ENCODE peak calls at places on chromosomes 1 and 21, in eight cellular contexts. S is D721Med; Y is HFFc6; R is omental fat pad; O is CD8-positive, alpha-beta T cell; L is thoracic aorta; Q is nephron progenitor cell; Z is fibroblast of the aortic adventitia. I is an unnamed sample.

GRCh38 chr1:154975409-154976205 is 1.1 kb downstream of the CKS1B start:
- DNase-seq in S (no peak), Y (peak), R (peak), O (peak), L (no peak), Q (peak), Z (peak), I (peak)

GRCh38 chr1:41735587-41736290 is 183.0 kb downstream of the HIVEP3 start:
- DNase-seq in S (no peak), Y (no peak), R (no peak), O (no peak), L (no peak), Q (peak), Z (peak), I (no peak)

GRCh38 chr1:229230136-229230892 is 40.6 kb upstream of the RAB4A start:
- DNase-seq in S (no peak), Y (no peak), R (no peak), O (no peak), L (no peak), Q (peak), Z (no peak), I (no peak)

GRCh38 chr1:206797534-206798383 is 25.5 kb upstream of the IL10 start:
- DNase-seq in S (no peak), Y (no peak), R (no peak), O (peak), L (no peak), Q (peak), Z (peak), I (no peak)

GRCh38 chr1:36161656-36162531 is 5.9 kb downstream of the MAP7D1 start:
- DNase-seq in S (no peak), Y (no peak), R (no peak), O (peak), L (no peak), Q (no peak), Z (peak), I (no peak)

GRCh38 chr21:45409466-45410150 is 4.6 kb downstream of the COL18A1 start:
- DNase-seq in S (no peak), Y (no peak), R (no peak), O (no peak), L (no peak), Q (no peak), Z (no peak), I (no peak)

GRCh38 chr1:184691719-184692324 is 62.8 kb downstream of the EDEM3 start:
- DNase-seq in S (no peak), Y (peak), R (no peak), O (no peak), L (no peak), Q (peak), Z (peak), I (peak)

GRCh38 chr1:22131875-22132486 is 10.9 kb downstream of the WNT4 start:
- DNase-seq in S (peak), Y (no peak), R (no peak), O (peak), L (no peak), Q (peak), Z (no peak), I (no peak)

GRCh38 chr21:39610705-39611104 is 2.0 kb upstream of the B3GALT5 start:
- DNase-seq in S (no peak), Y (no peak), R (no peak), O (no peak), L (no peak), Q (no peak), Z (no peak), I (no peak)

GRCh38 chr1:10867138-10867721 is 70.8 kb upstream of the CASZ1 start:
- DNase-seq in S (no peak), Y (no peak), R (peak), O (peak), L (no peak), Q (peak), Z (no peak), I (no peak)

GRCh38 chr1:87714278-87714677 is 385.6 kb downstream of the LMO4 start:
- DNase-seq in S (no peak), Y (no peak), R (no peak), O (no peak), L (no peak), Q (no peak), Z (no peak), I (no peak)

GRCh38 chr1:243568793-243569192 is 281.2 kb downstream of the AKT3 start:
- DNase-seq in S (no peak), Y (peak), R (no peak), O (no peak), L (no peak), Q (no peak), Z (peak), I (peak)

GRCh38 chr1:68115308-68115707 is 64.9 kb upstream of the DIRAS3 start:
- DNase-seq in S (no peak), Y (no peak), R (no peak), O (no peak), L (no peak), Q (no peak), Z (no peak), I (no peak)

GRCh38 chr1:218674280-218674773 is 329.2 kb downstream of the TGFB2 start:
- DNase-seq in S (no peak), Y (peak), R (no peak), O (no peak), L (no peak), Q (peak), Z (peak), I (peak)

GRCh38 chr21:36839123-36839522 is 127.3 kb downstream of the HLCS start:
- DNase-seq in S (no peak), Y (peak), R (no peak), O (no peak), L (no peak), Q (no peak), Z (peak), I (peak)

GRCh38 chr21:41071410-41071809 is 96.5 kb upstream of the BACE2 start:
- DNase-seq in S (no peak), Y (no peak), R (no peak), O (no peak), L (no peak), Q (peak), Z (no peak), I (no peak)

GRCh38 chr1:12495725-12496124 is 122.3 kb downstream of the DHRS3 start:
- DNase-seq in S (no peak), Y (no peak), R (no peak), O (no peak), L (no peak), Q (no peak), Z (peak), I (no peak)

GRCh38 chr1:171653796-171654704 is 1.6 kb upstream of the MYOC start:
- DNase-seq in S (no peak), Y (peak), R (no peak), O (no peak), L (no peak), Q (no peak), Z (peak), I (peak)

GRCh38 chr1:171654705-171655214 is 2.3 kb upstream of the MYOC start:
- DNase-seq in S (no peak), Y (no peak), R (no peak), O (no peak), L (no peak), Q (no peak), Z (peak), I (peak)

GRCh38 chr1:171652234-171652822 is at the start of gene MYOC:
- DNase-seq in S (no peak), Y (no peak), R (no peak), O (no peak), L (no peak), Q (no peak), Z (no peak), I (no peak)

GRCh38 chr1:171661076-171661650 is 8.7 kb upstream of the MYOC start:
- DNase-seq in S (no peak), Y (no peak), R (no peak), O (no peak), L (no peak), Q (no peak), Z (no peak), I (no peak)

GRCh38 chr1:171655215-171656116 is 3.0 kb upstream of the MYOC start:
- DNase-seq in S (no peak), Y (peak), R (peak), O (peak), L (no peak), Q (peak), Z (peak), I (peak)
- TF ChIP-seq CTCF in S (peak), Y (peak), R (no peak), O (peak), L (peak), Q (peak), Z (peak), I (peak)

GRCh38 chr1:107739651-107740050 is 225.3 kb downstream of the VAV3 start:
- DNase-seq in S (no peak), Y (no peak), R (no peak), O (no peak), L (no peak), Q (no peak), Z (no peak), I (no peak)
- TF ChIP-seq CTCF in S (no peak), Y (no peak), R (no peak), O (no peak), L (no peak), Q (no peak), Z (no peak), I (no peak)

DNA sequence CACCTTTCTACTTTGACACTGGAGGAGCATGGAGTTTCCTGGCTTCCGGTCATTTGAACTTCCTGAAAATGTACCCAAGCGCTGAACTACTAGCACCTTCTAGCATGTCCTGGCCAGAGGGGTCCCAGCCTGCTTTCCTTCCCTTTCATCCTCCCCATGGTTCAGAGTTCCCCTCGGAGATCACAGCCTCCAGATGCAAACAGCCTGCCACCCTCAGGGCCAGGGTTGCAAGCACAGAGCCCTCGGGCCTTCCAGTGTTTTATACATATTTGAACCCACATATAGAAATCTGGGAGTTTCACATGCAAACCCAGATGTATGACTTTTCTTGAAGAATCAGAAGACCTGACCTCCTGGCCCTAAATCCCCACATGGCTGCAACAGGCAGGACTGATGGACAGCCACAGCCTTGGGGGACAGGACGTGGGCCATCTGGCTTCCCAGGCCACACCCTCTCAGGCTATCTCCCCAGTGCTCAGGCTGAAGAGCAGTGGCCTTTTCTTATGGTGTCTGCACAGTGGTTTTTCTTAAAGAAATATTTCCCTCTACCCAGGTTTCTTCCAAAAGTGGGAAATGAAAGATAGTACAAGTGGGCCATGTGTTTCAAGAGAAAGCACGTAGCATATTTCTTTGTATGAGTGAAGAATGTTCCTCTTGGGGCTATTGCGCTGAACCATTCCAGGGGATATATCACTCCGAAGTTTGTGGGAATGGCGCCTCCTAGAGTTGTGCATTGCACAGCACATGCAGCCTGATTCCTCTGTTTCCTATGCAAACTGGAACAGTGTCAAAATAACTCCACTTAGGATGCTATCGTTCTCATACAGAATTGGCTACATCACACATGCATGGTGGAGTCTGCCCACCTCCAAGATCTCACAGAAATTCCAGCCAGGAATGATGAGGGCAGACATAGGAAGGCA is 232.0 kb upstream of the VAMP3 start:
- DNase-seq in S (no peak), Y (no peak), R (no peak), O (no peak), L (no peak), Q (no peak), Z (no peak), I (no peak)
- TF ChIP-seq CTCF in S (peak), Y (no peak), R (no peak), O (no peak), L (no peak), Q (no peak), Z (peak), I (peak)

DNA sequence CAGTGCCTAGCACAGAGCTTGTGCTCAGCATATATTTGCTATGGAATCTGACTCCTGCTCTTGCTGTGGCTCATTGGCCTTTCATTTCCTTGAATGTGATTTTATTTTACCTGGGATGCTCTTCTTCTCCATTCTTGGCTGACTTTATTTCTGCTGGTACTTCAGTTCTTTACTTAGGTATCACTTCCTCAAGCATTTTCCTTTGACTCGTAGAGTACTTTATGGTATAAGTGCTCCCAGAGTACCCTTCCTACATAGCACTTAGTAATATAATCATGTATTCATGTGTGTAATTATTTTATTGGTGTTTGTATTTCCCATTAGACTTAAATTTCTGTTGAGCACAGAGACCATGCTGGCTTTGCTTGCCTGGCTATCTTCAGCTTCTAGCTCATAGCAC is 112.0 kb downstream of the NEK7 start:
- DNase-seq in S (no peak), Y (no peak), R (no peak), O (no peak), L (no peak), Q (no peak), Z (no peak), I (no peak)
- TF ChIP-seq CTCF in S (no peak), Y (no peak), R (no peak), O (no peak), L (no peak), Q (no peak), Z (no peak), I (no peak)

DNA sequence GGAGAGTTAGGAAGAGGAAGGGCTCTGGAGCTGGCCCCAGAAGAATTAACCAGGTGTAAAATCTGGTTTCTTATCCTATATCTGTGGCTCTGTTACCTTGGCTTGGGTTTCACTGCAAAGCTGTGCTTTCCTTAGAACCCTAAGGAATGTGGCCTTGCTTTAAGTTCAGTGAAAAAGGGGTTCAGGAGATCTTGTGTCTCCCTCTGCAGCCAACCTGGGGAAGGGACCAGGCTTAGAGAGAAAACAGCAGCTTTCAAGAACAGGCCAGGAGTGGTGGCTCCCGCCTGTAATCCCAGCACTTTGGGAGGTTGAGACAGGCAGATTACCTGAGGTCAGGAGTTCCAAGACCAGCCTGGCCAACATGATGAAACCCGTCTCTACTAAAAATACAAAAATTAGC is 16.1 kb upstream of the MYCL start:
- DNase-seq in S (no peak), Y (no peak), R (no peak), O (no peak), L (no peak), Q (no peak), Z (no peak), I (peak)
- TF ChIP-seq CTCF in S (no peak), Y (no peak), R (no peak), O (no peak), L (no peak), Q (no peak), Z (peak), I (peak)

GRCh38 chr1:114564141-114564540 is 17.3 kb downstream of the BCAS2 start:
- DNase-seq in S (no peak), Y (no peak), R (no peak), O (no peak), L (no peak), Q (no peak), Z (no peak), I (no peak)
- TF ChIP-seq CTCF in S (no peak), Y (no peak), R (no peak), O (no peak), L (no peak), Q (no peak), Z (no peak), I (no peak)

DNA sequence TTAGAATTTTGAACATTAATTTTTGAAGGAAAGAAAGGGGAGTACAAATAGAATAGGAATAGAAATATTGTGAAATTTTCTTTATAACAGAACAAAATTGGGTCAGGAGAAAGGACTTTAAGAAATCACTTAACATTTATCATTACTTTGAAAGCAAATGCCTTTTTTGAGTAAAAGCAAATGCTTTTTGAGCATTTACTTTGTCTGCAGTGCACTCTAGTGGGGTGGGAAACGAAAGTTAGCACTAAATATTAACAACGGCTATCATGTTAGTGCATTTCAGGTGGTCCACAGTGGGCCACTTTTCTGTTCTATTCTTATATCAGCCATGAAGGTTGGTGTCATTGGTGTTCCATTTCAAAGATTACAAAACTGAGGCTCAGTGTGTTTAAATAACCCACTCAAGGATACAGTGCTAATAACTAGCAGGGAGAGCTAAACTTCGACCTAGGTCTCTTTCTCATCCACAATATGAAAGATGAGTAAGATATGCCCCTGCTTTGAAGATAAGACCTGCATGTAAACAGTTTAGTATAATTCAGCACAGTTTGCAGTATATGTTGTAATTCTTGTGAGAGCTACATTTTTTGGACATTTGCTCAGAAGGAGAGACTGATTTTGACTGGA is 13.4 kb downstream of the LRRC8D start:
- DNase-seq in S (no peak), Y (no peak), R (no peak), O (no peak), L (no peak), Q (no peak), Z (no peak), I (no peak)
- TF ChIP-seq CTCF in S (no peak), Y (no peak), R (no peak), O (no peak), L (no peak), Q (no peak), Z (no peak), I (peak)

GRCh38 chr1:4796161-4796998 is 142.0 kb downstream of the AJAP1 start:
- DNase-seq in S (no peak), Y (no peak), R (no peak), O (no peak), L (no peak), Q (no peak), Z (no peak), I (no peak)
- TF ChIP-seq CTCF in S (no peak), Y (no peak), R (no peak), O (no peak), L (no peak), Q (no peak), Z (no peak), I (no peak)

I was measured in AG10803.